ENCODE peak calls at places on chromosomes 12 and 14, in four cellular contexts. One of them, this sample, is unnamed.

GRCh38 chr14:56002876-56003625 is 115.2 kb upstream of the PELI2 start:
- DNase-seq in GM10248: no peak
- DNase-seq in choroid plexus epithelial cell: no peak
- DNase-seq in lower leg skin: no peak
- DNase-seq in this sample: no peak

GRCh38 chr12:92961949-92962348 is 32.9 kb upstream of the EEA1 start:
- DNase-seq in GM10248: no peak
- DNase-seq in choroid plexus epithelial cell: peak; percentile 53
- DNase-seq in lower leg skin: no peak
- DNase-seq in this sample: no peak

GRCh38 chr12:6606331-6607131 is 648 bp downstream of the CHD4 start:
- DNase-seq in GM10248: peak; percentile 68
- DNase-seq in choroid plexus epithelial cell: peak; percentile 28
- DNase-seq in lower leg skin: peak; percentile 92
- DNase-seq in this sample: peak; percentile 71

GRCh38 chr12:82660541-82661325 is 26.0 kb upstream of the TMTC2 start:
- DNase-seq in GM10248: no peak
- DNase-seq in choroid plexus epithelial cell: peak; percentile 28
- DNase-seq in lower leg skin: no peak
- DNase-seq in this sample: no peak

GRCh38 chr14:51929156-51929555 is 60.2 kb upstream of the RTRAF start:
- DNase-seq in GM10248: no peak
- DNase-seq in choroid plexus epithelial cell: peak; percentile 75
- DNase-seq in lower leg skin: no peak
- DNase-seq in this sample: no peak

GRCh38 chr12:66881401-66881800 is 202.5 kb upstream of the GRIP1 start:
- DNase-seq in GM10248: no peak
- DNase-seq in choroid plexus epithelial cell: no peak
- DNase-seq in lower leg skin: no peak
- DNase-seq in this sample: no peak

GRCh38 chr14:102554835-102555819 is 37.3 kb upstream of the RCOR1 start:
- DNase-seq in GM10248: peak; percentile 80
- DNase-seq in choroid plexus epithelial cell: no peak
- DNase-seq in lower leg skin: peak; percentile 90
- DNase-seq in this sample: no peak

GRCh38 chr14:92747701-92748258 is 647 bp downstream of the LGMN start:
- DNase-seq in GM10248: no peak
- DNase-seq in choroid plexus epithelial cell: peak; percentile 39
- DNase-seq in lower leg skin: no peak
- DNase-seq in this sample: no peak

GRCh38 chr14:88895116-88895515 is 70.7 kb downstream of the TTC8 start:
- DNase-seq in GM10248: no peak
- DNase-seq in choroid plexus epithelial cell: peak; percentile 83
- DNase-seq in lower leg skin: no peak
- DNase-seq in this sample: no peak

GRCh38 chr12:50401383-50402155 is 884 bp downstream of the LARP4 start:
- DNase-seq in GM10248: no peak
- DNase-seq in choroid plexus epithelial cell: peak; percentile 79
- DNase-seq in lower leg skin: peak; percentile 82
- DNase-seq in this sample: no peak

GRCh38 chr12:43921666-43922337 is 85.9 kb downstream of the TMEM117 start:
- DNase-seq in GM10248: no peak
- DNase-seq in choroid plexus epithelial cell: peak; percentile 12
- DNase-seq in lower leg skin: no peak
- DNase-seq in this sample: no peak

GRCh38 chr14:106318700-106319099 is 792.3 kb downstream of the TMEM121 start:
- DNase-seq in GM10248: peak; percentile 61
- DNase-seq in choroid plexus epithelial cell: no peak
- DNase-seq in lower leg skin: no peak
- DNase-seq in this sample: no peak

GRCh38 chr14:72616294-72616693 is 277.6 kb downstream of the DPF3 start:
- DNase-seq in GM10248: no peak
- DNase-seq in choroid plexus epithelial cell: peak; percentile 78
- DNase-seq in lower leg skin: peak; percentile 13
- DNase-seq in this sample: no peak

GRCh38 chr12:42468341-42468821 is 121.2 kb downstream of the PRICKLE1 start:
- DNase-seq in GM10248: no peak
- DNase-seq in choroid plexus epithelial cell: peak; percentile 83
- DNase-seq in lower leg skin: no peak
- DNase-seq in this sample: no peak

GRCh38 chr12:72974954-72975555 is 702.9 kb downstream of the TRHDE start:
- DNase-seq in GM10248: no peak
- DNase-seq in choroid plexus epithelial cell: no peak
- DNase-seq in lower leg skin: no peak
- DNase-seq in this sample: no peak

GRCh38 chr12:132404435-132404855 is 75.1 kb upstream of the GALNT9 start:
- DNase-seq in GM10248: no peak
- DNase-seq in choroid plexus epithelial cell: no peak
- DNase-seq in lower leg skin: no peak
- DNase-seq in this sample: no peak

GRCh38 chr14:103386632-103387329 is 1.6 kb downstream of the MARK3 start:
- DNase-seq in GM10248: no peak
- DNase-seq in choroid plexus epithelial cell: no peak
- DNase-seq in lower leg skin: no peak
- DNase-seq in this sample: no peak

DNA sequence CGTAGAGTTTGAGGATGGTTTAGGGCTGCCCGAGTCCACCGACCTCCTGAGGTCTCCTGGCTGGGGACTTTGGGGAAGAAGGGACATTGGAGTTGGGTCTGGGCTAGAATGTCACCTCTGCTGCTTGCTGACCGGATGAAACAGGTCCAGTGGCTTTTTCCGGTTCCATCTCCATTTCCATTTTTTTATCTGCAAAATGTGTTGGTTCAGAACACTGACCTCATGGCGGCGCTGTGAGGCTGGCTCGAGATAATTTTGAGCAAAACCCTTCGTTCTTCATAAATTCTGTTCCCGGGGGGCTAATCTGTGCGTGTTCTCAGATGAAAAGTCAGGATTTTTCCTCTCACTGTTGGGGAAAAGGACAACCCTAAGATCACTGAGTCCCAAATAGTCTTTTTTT is 11.7 kb upstream of the MYL2 start:
- DNase-seq in GM10248: no peak
- DNase-seq in choroid plexus epithelial cell: peak; percentile 24
- DNase-seq in lower leg skin: peak; percentile 50
- DNase-seq in this sample: no peak
- TF ChIP-seq CTCF in GM10248: no peak
- TF ChIP-seq CTCF in choroid plexus epithelial cell: peak; percentile 66
- TF ChIP-seq CTCF in lower leg skin: no peak
- TF ChIP-seq CTCF in this sample: peak; percentile 21

DNA sequence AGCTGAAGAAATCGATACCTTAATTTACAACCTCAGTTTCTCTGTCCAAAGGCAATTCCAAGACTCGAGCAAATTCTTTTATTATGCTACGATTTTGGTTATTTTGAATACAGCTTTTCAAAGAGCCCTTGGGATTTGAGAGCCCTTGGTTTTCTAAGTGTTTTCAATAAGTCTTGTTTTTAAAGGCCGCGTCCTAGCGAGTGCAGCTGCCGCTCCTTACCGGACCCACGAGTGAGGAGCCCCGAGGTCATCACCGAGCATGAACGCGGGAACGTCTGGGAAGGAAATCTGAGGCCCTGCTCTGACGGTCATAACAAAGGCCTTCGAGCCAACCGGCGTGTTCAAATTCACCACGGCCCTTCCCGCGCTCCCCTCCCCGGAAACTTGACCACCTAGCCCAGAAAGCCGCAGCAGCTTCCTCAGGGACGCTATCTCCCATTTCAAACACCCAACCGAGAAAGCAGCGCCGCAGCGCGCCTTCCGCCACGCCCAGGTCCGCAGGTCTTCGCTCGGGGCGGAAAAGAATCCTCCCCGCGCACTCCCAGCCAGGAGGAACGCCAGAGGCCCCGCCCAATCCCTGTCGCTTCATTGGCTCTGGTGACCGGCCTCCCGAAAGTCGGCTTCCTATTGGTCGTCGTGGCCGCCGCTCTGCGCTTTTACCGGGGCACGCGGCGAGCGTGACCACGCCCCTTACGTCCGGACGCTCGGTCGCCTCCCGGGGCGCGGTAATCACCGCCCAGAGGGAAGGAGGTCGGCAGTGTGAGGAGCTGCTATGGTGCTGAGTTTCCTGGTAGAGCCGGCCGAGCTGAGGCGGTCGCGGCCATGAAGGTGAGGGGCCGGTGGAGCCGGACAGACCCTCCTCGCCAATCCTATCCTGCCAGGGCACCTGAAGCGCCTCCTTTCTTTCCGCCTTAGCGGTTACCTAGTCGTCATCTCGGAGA is at the start of gene RNF34:
- DNase-seq in GM10248: peak; percentile 99
- DNase-seq in choroid plexus epithelial cell: peak; percentile 99
- DNase-seq in lower leg skin: peak; percentile 100
- DNase-seq in this sample: peak; percentile 98
- TF ChIP-seq CTCF in GM10248: no peak
- TF ChIP-seq CTCF in choroid plexus epithelial cell: peak; percentile 25
- TF ChIP-seq CTCF in lower leg skin: no peak
- TF ChIP-seq CTCF in this sample: no peak

DNA sequence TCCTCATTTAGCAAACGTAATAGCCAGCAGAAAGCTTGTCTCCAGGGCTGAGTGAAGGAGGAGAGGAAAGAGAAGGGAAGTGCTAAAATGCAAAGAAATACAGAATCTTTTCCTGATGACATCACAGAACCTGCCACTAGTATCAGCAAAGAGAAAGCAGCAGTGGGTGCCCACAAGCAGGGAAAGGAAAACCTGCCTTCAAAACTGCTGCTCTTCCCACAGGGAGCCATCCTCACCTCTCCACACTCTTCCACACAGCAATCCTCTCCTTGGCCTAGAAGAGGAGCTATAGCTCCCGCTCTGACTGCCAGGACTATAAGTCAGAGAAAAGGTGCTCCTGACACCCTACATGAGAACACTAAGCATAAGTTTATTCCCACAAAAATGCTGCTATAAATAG is 11.3 kb downstream of the MED13L start:
- DNase-seq in GM10248: no peak
- DNase-seq in choroid plexus epithelial cell: peak; percentile 54
- DNase-seq in lower leg skin: no peak
- DNase-seq in this sample: no peak
- TF ChIP-seq CTCF in GM10248: no peak
- TF ChIP-seq CTCF in choroid plexus epithelial cell: peak; percentile 40
- TF ChIP-seq CTCF in lower leg skin: no peak
- TF ChIP-seq CTCF in this sample: no peak

GRCh38 chr14:104977008-104977680 is 1.0 kb downstream of the AHNAK2 start:
- DNase-seq in GM10248: no peak
- DNase-seq in choroid plexus epithelial cell: no peak
- DNase-seq in lower leg skin: peak; percentile 87
- DNase-seq in this sample: peak; percentile 43

GRCh38 chr14:104976198-104977007 is 1.8 kb downstream of the AHNAK2 start:
- DNase-seq in GM10248: peak; percentile 88
- DNase-seq in choroid plexus epithelial cell: peak; percentile 82
- DNase-seq in lower leg skin: peak; percentile 97
- DNase-seq in this sample: peak; percentile 85

GRCh38 chr14:104974665-104975390 is 3.3 kb downstream of the AHNAK2 start:
- DNase-seq in GM10248: no peak
- DNase-seq in choroid plexus epithelial cell: no peak
- DNase-seq in lower leg skin: no peak
- DNase-seq in this sample: peak; percentile 40

GRCh38 chr14:104974146-104974541 is 4.0 kb downstream of the AHNAK2 start:
- DNase-seq in GM10248: no peak
- DNase-seq in choroid plexus epithelial cell: no peak
- DNase-seq in lower leg skin: no peak
- DNase-seq in this sample: peak; percentile 30

GRCh38 chr14:104975481-104976197 is 2.5 kb downstream of the AHNAK2 start:
- DNase-seq in GM10248: peak; percentile 55
- DNase-seq in choroid plexus epithelial cell: no peak
- DNase-seq in lower leg skin: no peak
- DNase-seq in this sample: peak; percentile 37
- TF ChIP-seq CTCF in GM10248: peak; percentile 55
- TF ChIP-seq CTCF in choroid plexus epithelial cell: no peak
- TF ChIP-seq CTCF in lower leg skin: no peak
- TF ChIP-seq CTCF in this sample: no peak

DNA sequence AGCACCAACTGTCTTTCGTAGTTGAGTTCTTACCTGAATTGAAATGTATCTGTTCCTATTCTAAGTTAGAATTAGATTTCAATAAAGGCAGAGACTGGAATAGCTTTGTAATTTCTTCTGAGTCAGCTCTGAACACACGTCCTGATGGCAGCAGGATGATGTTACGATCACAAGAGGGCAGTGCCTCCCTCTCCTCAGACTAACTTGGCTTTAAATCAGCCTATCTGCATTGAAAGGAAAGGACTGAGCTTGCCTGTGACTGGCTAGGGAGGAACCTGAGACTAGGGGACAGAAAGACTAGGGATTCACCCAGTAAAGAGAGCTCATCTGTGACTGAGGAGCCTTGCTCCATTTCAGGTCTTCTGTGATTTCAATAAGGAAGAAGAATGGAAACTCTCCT is 323.7 kb upstream of the OR4E1 start:
- DNase-seq in GM10248: no peak
- DNase-seq in choroid plexus epithelial cell: peak; percentile 19
- DNase-seq in lower leg skin: no peak
- DNase-seq in this sample: no peak
- TF ChIP-seq CTCF in GM10248: peak; percentile 28
- TF ChIP-seq CTCF in choroid plexus epithelial cell: peak; percentile 14
- TF ChIP-seq CTCF in lower leg skin: no peak
- TF ChIP-seq CTCF in this sample: no peak

This sample was measured in CD14-positive monocyte.